ENCODE peak calls at places on chromosomes 6 and 20, in five cellular contexts. L, Q, V, M and J are unnamed samples.

GRCh38 chr6:91273729-91274128 is 686.9 kb upstream of the MAP3K7 start:
- DNase-seq in L (no peak), Q (no peak), V (no peak), M (no peak), J (no peak)

GRCh38 chr6:44569931-44570385 is 182.5 kb downstream of the CDC5L start:
- DNase-seq in L (peak), Q (no peak), V (no peak), M (no peak), J (peak)

GRCh38 chr6:150180517-150180916 is 37.7 kb downstream of the PPP1R14C start:
- DNase-seq in L (no peak), Q (no peak), V (no peak), M (no peak), J (no peak)

GRCh38 chr6:82144007-82144851 is 103.3 kb downstream of the IBTK start:
- DNase-seq in L (no peak), Q (no peak), V (no peak), M (no peak), J (peak)

GRCh38 chr20:58981564-58982364 is 708 bp downstream of the NELFCD start:
- DNase-seq in L (no peak), Q (no peak), V (no peak), M (no peak), J (peak)

GRCh38 chr6:39086294-39086693 is 28.7 kb downstream of the SAYSD1 start:
- DNase-seq in L (no peak), Q (peak), V (no peak), M (no peak), J (no peak)

GRCh38 chr6:106729848-106730247 is 100.5 kb downstream of the QRSL1 start:
- DNase-seq in L (no peak), Q (no peak), V (no peak), M (no peak), J (no peak)

GRCh38 chr6:118163609-118164008 is 256.5 kb downstream of the SLC35F1 start:
- DNase-seq in L (no peak), Q (no peak), V (no peak), M (no peak), J (no peak)

GRCh38 chr20:47773381-47773786 is 11.9 kb downstream of the SULF2 start:
- DNase-seq in L (no peak), Q (no peak), V (no peak), M (no peak), J (peak)

GRCh38 chr6:72619883-72620696 is 1.8 kb upstream of the KCNQ5 start:
- DNase-seq in L (peak), Q (peak), V (peak), M (no peak), J (no peak)

GRCh38 chr6:3162565-3163247 is 5.4 kb upstream of the TUBB2A start:
- DNase-seq in L (peak), Q (peak), V (peak), M (peak), J (peak)

GRCh38 chr20:59672576-59672975 is 68.2 kb downstream of the PHACTR3 start:
- DNase-seq in L (no peak), Q (peak), V (no peak), M (no peak), J (no peak)

GRCh38 chr6:28489366-28490190 is 26.0 kb downstream of the GPX6 start:
- DNase-seq in L (no peak), Q (peak), V (peak), M (no peak), J (no peak)

GRCh38 chr20:63574156-63574828 is at the start of gene HELZ2:
- DNase-seq in L (no peak), Q (peak), V (peak), M (peak), J (peak)

GRCh38 chr20:50844430-50845100 is 49.7 kb downstream of the BCAS4 start:
- DNase-seq in L (no peak), Q (no peak), V (peak), M (peak), J (no peak)

GRCh38 chr6:15996030-15996429 is 132.9 kb upstream of the MYLIP start:
- DNase-seq in L (no peak), Q (no peak), V (no peak), M (no peak), J (no peak)

GRCh38 chr20:36184816-36185776 is 30.6 kb downstream of the EPB41L1 start:
- DNase-seq in L (no peak), Q (no peak), V (no peak), M (no peak), J (no peak)

GRCh38 chr6:53432318-53433161 is 83.8 kb upstream of the ELOVL5 start:
- DNase-seq in L (no peak), Q (no peak), V (no peak), M (no peak), J (no peak)

GRCh38 chr6:33428219-33428890 is 8.5 kb downstream of the SYNGAP1 start:
- DNase-seq in L (no peak), Q (peak), V (peak), M (no peak), J (peak)

GRCh38 chr20:59495894-59496510 is 108.3 kb upstream of the PHACTR3 start:
- DNase-seq in L (peak), Q (peak), V (peak), M (peak), J (peak)

GRCh38 chr20:4985658-4986057 is 15.7 kb downstream of the SLC23A2 start:
- DNase-seq in L (no peak), Q (no peak), V (no peak), M (no peak), J (no peak)

GRCh38 chr6:106490974-106491373 is 130.5 kb downstream of the CRYBG1 start:
- DNase-seq in L (no peak), Q (no peak), V (no peak), M (no peak), J (no peak)